ENCODE peak calls at places on chromosomes 11 and 22, in eight cellular contexts. B is EH, G is fibroblast of pulmonary artery, Q is fibroblast of villous mesenchyme, Z is foreskin fibroblast, I is NCI-H1105, J is NCI-H1930, O is AG09319. M is an unnamed sample.

GRCh38 chr11:65479184-65480145 is 19.4 kb upstream of the MALAT1 start:
- DNase-seq in B (peak), I (no peak), G (peak), J (no peak), Z (peak), Q (peak), O (peak), M (peak)

GRCh38 chr11:12248330-12248729 is 129.0 kb upstream of the PARVA start:
- DNase-seq in J (no peak), Q (peak), B (peak), Z (peak), G (peak), O (no peak), I (peak), M (peak)

GRCh38 chr22:23064381-23065068 is 5.8 kb upstream of the GNAZ start:
- DNase-seq in J (no peak), G (no peak), B (no peak), Z (no peak), Q (no peak), O (no peak), I (no peak), M (no peak)

GRCh38 chr22:42172385-42173172 is 42.0 kb upstream of the CYP2D6 start:
- DNase-seq in G (no peak), J (no peak), Q (no peak), I (no peak), Z (no peak), B (peak), O (no peak), M (peak)

GRCh38 chr11:120184946-120185677 is 25.7 kb upstream of the OAF start:
- DNase-seq in J (no peak), Q (peak), I (no peak), Z (peak), O (no peak), G (peak), B (peak), M (no peak)

GRCh38 chr22:50185384-50186087 is at the start of gene TRABD:
- DNase-seq in Q (peak), B (peak), J (peak), G (peak), O (peak), I (peak), Z (peak), M (peak)

GRCh38 chr22:49727191-49727880 is 100.3 kb downstream of the BRD1 start:
- DNase-seq in I (no peak), B (no peak), J (no peak), Q (no peak), Z (no peak), G (no peak), O (no peak), M (no peak)

GRCh38 chr22:22788460-22789037 is 99.1 kb upstream of the IGLL5 start:
- DNase-seq in B (no peak), Q (no peak), Z (no peak), I (no peak), J (no peak), G (no peak), O (no peak), M (no peak)

GRCh38 chr22:49052023-49052538 is 775.6 kb downstream of the BRD1 start:
- DNase-seq in J (no peak), O (no peak), Z (peak), B (no peak), I (no peak), G (no peak), Q (no peak), M (no peak)